ENCODE peak calls at places on chromosomes 1 and 21, in four cellular contexts. One of them, this sample, is unnamed. For H3K4me1, the result is how much of the 10 kb centered on the place peaks cover.

GRCh38 chr1:165543651-165544452 is at the start of gene LRRC52:
- DNase-seq in GM23248: no peak
- DNase-seq in upper lobe of right lung: peak
- DNase-seq in transverse colon: no peak
- DNase-seq in this sample: peak

GRCh38 chr1:9135145-9135836 is 6.4 kb upstream of the GPR157 start:
- DNase-seq in transverse colon: no peak
- DNase-seq in GM23248: no peak
- DNase-seq in upper lobe of right lung: peak
- DNase-seq in this sample: no peak

GRCh38 chr1:31712625-31713024 is 8.8 kb upstream of the COL16A1 start:
- DNase-seq in GM23248: peak
- DNase-seq in transverse colon: peak
- DNase-seq in upper lobe of right lung: no peak
- DNase-seq in this sample: no peak

GRCh38 chr1:8941906-8942305 is 3.8 kb upstream of the CA6 start:
- DNase-seq in upper lobe of right lung: no peak
- DNase-seq in GM23248: peak
- DNase-seq in transverse colon: no peak
- DNase-seq in this sample: no peak

GRCh38 chr21:42747746-42748351 is 94.4 kb downstream of the PDE9A start:
- DNase-seq in GM23248: no peak
- DNase-seq in transverse colon: no peak
- DNase-seq in upper lobe of right lung: peak
- DNase-seq in this sample: no peak

GRCh38 chr1:235703516-235703915 is 53.9 kb upstream of the GNG4 start:
- DNase-seq in transverse colon: no peak
- DNase-seq in upper lobe of right lung: no peak
- DNase-seq in GM23248: peak
- DNase-seq in this sample: no peak

GRCh38 chr1:94804442-94804837 is 15.7 kb upstream of the SLC44A3 start:
- DNase-seq in GM23248: no peak
- DNase-seq in transverse colon: no peak
- DNase-seq in upper lobe of right lung: no peak
- DNase-seq in this sample: peak

GRCh38 chr1:200542162-200542561 is 78.4 kb downstream of the KIF14 start:
- DNase-seq in GM23248: no peak
- DNase-seq in transverse colon: no peak
- DNase-seq in upper lobe of right lung: no peak
- DNase-seq in this sample: no peak

GRCh38 chr1:109959974-109960744 is 24.4 kb upstream of the AHCYL1 start:
- DNase-seq in upper lobe of right lung: no peak
- DNase-seq in transverse colon: no peak
- DNase-seq in GM23248: peak
- DNase-seq in this sample: peak

GRCh38 chr21:26840912-26841311 is 4.3 kb downstream of the ADAMTS1 start:
- DNase-seq in upper lobe of right lung: no peak
- DNase-seq in transverse colon: no peak
- DNase-seq in GM23248: peak
- DNase-seq in this sample: peak

GRCh38 chr1:116408803-116409720 is 36.0 kb downstream of the ATP1A1 start:
- DNase-seq in transverse colon: no peak
- DNase-seq in upper lobe of right lung: no peak
- DNase-seq in GM23248: no peak
- DNase-seq in this sample: no peak

GRCh38 chr1:184362876-184363275 is 24.0 kb upstream of the C1orf21 start:
- DNase-seq in transverse colon: no peak
- DNase-seq in GM23248: peak
- DNase-seq in upper lobe of right lung: no peak
- DNase-seq in this sample: no peak

GRCh38 chr1:235892734-235893413 is 26.2 kb upstream of the LYST start:
- DNase-seq in transverse colon: no peak
- DNase-seq in GM23248: no peak
- DNase-seq in upper lobe of right lung: no peak
- DNase-seq in this sample: no peak

DNA sequence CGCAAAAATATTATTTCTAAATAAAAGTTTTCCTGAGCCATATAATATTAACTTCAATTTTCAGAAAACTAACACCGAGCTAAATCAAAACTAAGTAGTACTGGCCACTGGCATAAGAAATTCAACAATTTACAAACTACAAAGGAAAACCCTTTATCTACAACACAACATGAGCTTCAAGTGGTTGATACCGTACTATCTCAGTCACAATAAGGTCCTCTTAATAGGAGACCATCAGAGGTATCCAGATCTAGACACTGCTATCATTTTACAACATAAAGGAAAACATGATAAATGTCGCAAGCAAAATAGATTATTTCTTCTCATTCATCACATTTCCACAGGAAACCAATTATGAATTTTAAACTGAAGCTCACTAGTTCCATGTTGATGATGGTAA is 39.5 kb downstream of the GATAD2B start:
- DNase-seq in upper lobe of right lung: no peak
- DNase-seq in GM23248: no peak
- DNase-seq in transverse colon: no peak
- DNase-seq in this sample: no peak
- H3K4me1 ChIP-seq in upper lobe of right lung: under half
- H3K4me1 ChIP-seq in GM23248: under half
- H3K4me1 ChIP-seq in transverse colon: under half
- H3K4me1 ChIP-seq in this sample: under half

GRCh38 chr1:29985376-29985945 is 737.9 kb downstream of the MATN1 start:
- DNase-seq in transverse colon: no peak
- DNase-seq in GM23248: no peak
- DNase-seq in upper lobe of right lung: no peak
- DNase-seq in this sample: no peak
- H3K27ac ChIP-seq in transverse colon: peak
- H3K27ac ChIP-seq in GM23248: no peak
- H3K27ac ChIP-seq in upper lobe of right lung: peak
- H3K27ac ChIP-seq in this sample: no peak

GRCh38 chr1:46489169-46489637 is 433 bp upstream of the DMBX1 start:
- DNase-seq in GM23248: no peak
- DNase-seq in upper lobe of right lung: no peak
- DNase-seq in transverse colon: peak
- DNase-seq in this sample: no peak
- H3K4me3 ChIP-seq in GM23248: peak
- H3K4me3 ChIP-seq in upper lobe of right lung: peak
- H3K4me3 ChIP-seq in transverse colon: peak
- H3K4me3 ChIP-seq in this sample: no peak

GRCh38 chr1:207838156-207839082 is 72.5 kb downstream of the CD34 start:
- DNase-seq in upper lobe of right lung: no peak
- DNase-seq in GM23248: peak
- DNase-seq in transverse colon: no peak
- DNase-seq in this sample: no peak
- H3K4me1 ChIP-seq in upper lobe of right lung: under half
- H3K4me1 ChIP-seq in GM23248: under half
- H3K4me1 ChIP-seq in transverse colon: under half
- H3K4me1 ChIP-seq in this sample: under half

GRCh38 chr1:225870883-225871282 is 11.3 kb downstream of the TMEM63A start:
- DNase-seq in GM23248: no peak
- DNase-seq in transverse colon: no peak
- DNase-seq in upper lobe of right lung: no peak
- DNase-seq in this sample: peak
- H3K27ac ChIP-seq in GM23248: no peak
- H3K27ac ChIP-seq in transverse colon: no peak
- H3K27ac ChIP-seq in upper lobe of right lung: no peak
- H3K27ac ChIP-seq in this sample: no peak